ENCODE peak calls at places on chromosomes 13 and 19, in four cellular contexts. Q is kidney epithelial cell; L is effector memory CD4-positive, alpha-beta T cell; O is RWPE1. B is an unnamed sample.

GRCh38 chr13:44347905-44348304 is 25.7 kb upstream of the SERP2 start:
- DNase-seq in O (no peak), L (no peak), Q (no peak), B (no peak)

GRCh38 chr13:71493189-71493588 is 373.8 kb downstream of the DACH1 start:
- DNase-seq in Q (no peak), L (no peak), O (no peak), B (no peak)

GRCh38 chr19:7901337-7901736 is 2.3 kb upstream of the MAP2K7 start:
- DNase-seq in O (no peak), Q (no peak), L (no peak), B (no peak)

GRCh38 chr19:58252102-58252685 is 23.5 kb downstream of the ZNF544 start:
- DNase-seq in L (no peak), O (no peak), Q (no peak), B (no peak)

GRCh38 chr13:31964168-31964567 is 67.4 kb upstream of the FRY start:
- DNase-seq in Q (no peak), L (no peak), O (no peak), B (no peak)

GRCh38 chr19:28883241-28883693 is 329.7 kb downstream of the UQCRFS1 start:
- DNase-seq in Q (no peak), O (no peak), L (no peak), B (no peak)

GRCh38 chr13:113952151-113952982 is 21.5 kb downstream of the C13orf46 start:
- DNase-seq in Q (no peak), O (no peak), L (no peak), B (no peak)

GRCh38 chr19:49861127-49861526 is 6.2 kb downstream of the PNKP start:
- DNase-seq in L (no peak), O (no peak), Q (no peak), B (no peak)

GRCh38 chr19:48568345-48568886 is 16.4 kb downstream of the SULT2B1 start:
- DNase-seq in L (no peak), Q (peak), O (peak), B (no peak)

GRCh38 chr13:41649659-41650058 is 192.3 kb downstream of the RGCC start:
- DNase-seq in L (no peak), O (no peak), Q (no peak), B (no peak)

GRCh38 chr19:2345794-2346663 is 14.0 kb upstream of the TMPRSS9 start:
- DNase-seq in O (no peak), L (no peak), Q (no peak), B (no peak)

GRCh38 chr13:23600100-23600499 is 29.9 kb downstream of the TNFRSF19 start:
- DNase-seq in Q (no peak), O (no peak), L (no peak), B (no peak)

GRCh38 chr13:111344471-111345191 is 24.2 kb downstream of the TEX29 start:
- DNase-seq in O (peak), L (no peak), Q (no peak), B (peak)

GRCh38 chr13:59086147-59086546 is 1077.6 kb downstream of the DIAPH3 start:
- DNase-seq in Q (peak), O (no peak), L (no peak), B (no peak)

GRCh38 chr13:19587635-19588300 is 26.4 kb upstream of the TPTE2 start:
- DNase-seq in O (no peak), L (no peak), Q (no peak), B (no peak)

GRCh38 chr19:33134571-33135041 is 2.7 kb downstream of the WDR88 start:
- DNase-seq in O (no peak), Q (no peak), L (no peak), B (no peak)

GRCh38 chr19:45881082-45881908 is 4.6 kb downstream of the IRF2BP1 start:
- DNase-seq in Q (no peak), L (no peak), O (no peak), B (no peak)

GRCh38 chr13:27442071-27442647 is 8.2 kb downstream of the MTIF3 start:
- DNase-seq in L (peak), Q (no peak), O (no peak), B (no peak)

GRCh38 chr13:113762075-113762474 is 3.0 kb downstream of the TMEM255B start:
- DNase-seq in Q (no peak), O (no peak), L (no peak), B (no peak)

GRCh38 chr13:99383511-99383921 is 76.3 kb upstream of the GPR183 start:
- DNase-seq in O (no peak), Q (no peak), L (no peak), B (no peak)

GRCh38 chr19:9565900-9566705 is 18.2 kb downstream of the ZNF121 start:
- DNase-seq in O (no peak), Q (no peak), L (no peak), B (no peak)

GRCh38 chr19:15875075-15875474 is 22.8 kb downstream of the CYP4F2 start:
- DNase-seq in L (no peak), O (no peak), Q (no peak), B (no peak)

GRCh38 chr19:41959056-41960053 is at the start of gene RABAC1:
- DNase-seq in Q (peak), O (peak), L (peak), B (peak)

GRCh38 chr19:54459282-54460229 is 4.0 kb downstream of the LENG9 start:
- DNase-seq in L (no peak), O (no peak), Q (no peak), B (no peak)

GRCh38 chr19:13935765-13936486 is 2.3 kb downstream of the PODNL1 start:
- DNase-seq in L (no peak), O (no peak), Q (no peak), B (no peak)

GRCh38 chr19:45162464-45163143 is 1.8 kb upstream of the NKPD1 start:
- DNase-seq in Q (no peak), O (no peak), L (no peak), B (no peak)

GRCh38 chr13:75931116-75931515 is 295.0 kb downstream of the LMO7 start:
- DNase-seq in O (no peak), L (no peak), Q (no peak), B (no peak)